ENCODE peak calls at places on chromosomes 12 and 14, in five cellular contexts. S is activated CD4-positive, alpha-beta T cell treated with anti-CD3 and anti-CD28 coated beads, Interleukin-2, amount 50 U/mL, for 1 hour; G is ELR; E is activated T-helper 2 cell treated with anti-CD3 and anti-CD28 coated beads, Interferon-gamma antibody, Interleukin-2, Interleukin-4, amounts not matched to agents 10 μg/mL and 5 μg/mL and 100 μg/mL, durations not matched to agents 14 hours and 24 hours and 36 hours; Q is OCI-LY7. C is an unnamed sample.
A peak's percentile ranks its signal among the peaks of the same experiment; 100 is the strongest.

GRCh38 chr12:27624586-27624985 is 71.7 kb upstream of the REP15 start:
- DNase-seq in S (no peak), G (no peak), E (no peak), Q (no peak), C (no peak)

GRCh38 chr14:103015426-103015825 is 41.9 kb downstream of the CDC42BPB start:
- DNase-seq in S (no peak), G (no peak), E (no peak), Q (no peak), C (no peak)

GRCh38 chr12:89737000-89737399 is 28.4 kb upstream of the ATP2B1 start:
- DNase-seq in S (no peak), G (no peak), E (no peak), Q (no peak), C (no peak)

GRCh38 chr12:3658327-3659163 is 94.4 kb downstream of the CRACR2A start:
- DNase-seq in S (peak; percentile 9), G (peak; percentile 51), E (peak; percentile 18), Q (peak; percentile 35), C (peak; percentile 47)

GRCh38 chr14:75578099-75578785 is at the start of gene FLVCR2:
- DNase-seq in S (peak; percentile 59), G (peak; percentile 73), E (peak; percentile 31), Q (no peak), C (peak; percentile 62)

GRCh38 chr14:69037790-69038448 is 58.8 kb upstream of the ACTN1 start:
- DNase-seq in S (no peak), G (peak; percentile 82), E (no peak), Q (no peak), C (no peak)

GRCh38 chr12:52280796-52281560 is 6.5 kb downstream of the KRT86 start:
- DNase-seq in S (no peak), G (peak; percentile 99), E (no peak), Q (no peak), C (no peak)

GRCh38 chr14:51548187-51548586 is 103.5 kb upstream of the FRMD6 start:
- DNase-seq in S (no peak), G (peak; percentile 49), E (no peak), Q (no peak), C (no peak)

GRCh38 chr14:23009939-23010718 is at the start of gene C14orf93:
- DNase-seq in S (peak; percentile 76), G (peak; percentile 78), E (peak; percentile 73), Q (peak; percentile 86), C (peak; percentile 87)

GRCh38 chr12:108129017-108129812 is at the start of gene WSCD2:
- DNase-seq in S (no peak), G (peak; percentile 9), E (no peak), Q (no peak), C (peak; percentile 20)

GRCh38 chr12:58176296-58176869 is 235.0 kb downstream of the ATP23 start:
- DNase-seq in S (no peak), G (peak; percentile 63), E (no peak), Q (peak; percentile 11), C (no peak)